ENCODE peak calls at places on chromosomes 13 and 19, in four cellular contexts. One of them, this sample, is unnamed.

GRCh38 chr19:48926909-48927308 is 6.6 kb upstream of the DHDH start:
- DNase-seq in psoas muscle: peak
- DNase-seq in Peyer's patch: no peak
- DNase-seq in fibroblast of lung: peak
- DNase-seq in this sample: peak

GRCh38 chr13:103815619-103816018 is 749.4 kb upstream of the SLC10A2 start:
- DNase-seq in psoas muscle: no peak
- DNase-seq in Peyer's patch: no peak
- DNase-seq in fibroblast of lung: peak
- DNase-seq in this sample: no peak

GRCh38 chr19:15185188-15185587 is 15.6 kb downstream of the NOTCH3 start:
- DNase-seq in psoas muscle: no peak
- DNase-seq in Peyer's patch: no peak
- DNase-seq in fibroblast of lung: no peak
- DNase-seq in this sample: no peak

GRCh38 chr19:2618611-2619010 is 83.9 kb downstream of the GNG7 start:
- DNase-seq in psoas muscle: peak
- DNase-seq in Peyer's patch: peak
- DNase-seq in fibroblast of lung: peak
- DNase-seq in this sample: no peak

GRCh38 chr19:6018786-6019185 is 40.8 kb upstream of the RANBP3 start:
- DNase-seq in psoas muscle: no peak
- DNase-seq in Peyer's patch: no peak
- DNase-seq in fibroblast of lung: no peak
- DNase-seq in this sample: no peak

GRCh38 chr13:101065314-101065713 is 351.0 kb downstream of the NALCN start:
- DNase-seq in psoas muscle: no peak
- DNase-seq in Peyer's patch: no peak
- DNase-seq in fibroblast of lung: peak
- DNase-seq in this sample: peak

GRCh38 chr13:34913040-34913439 is 29.0 kb upstream of the NBEA start:
- DNase-seq in psoas muscle: no peak
- DNase-seq in Peyer's patch: no peak
- DNase-seq in fibroblast of lung: peak
- DNase-seq in this sample: peak

GRCh38 chr19:47497073-47497766 is 13.2 kb upstream of the KPTN start:
- DNase-seq in psoas muscle: no peak
- DNase-seq in Peyer's patch: no peak
- DNase-seq in fibroblast of lung: no peak
- DNase-seq in this sample: no peak

GRCh38 chr19:5341448-5341820 is 822 bp upstream of the PTPRS start:
- DNase-seq in psoas muscle: no peak
- DNase-seq in Peyer's patch: no peak
- DNase-seq in fibroblast of lung: no peak
- DNase-seq in this sample: no peak

GRCh38 chr19:27774337-27774736 is 1438.6 kb downstream of the UQCRFS1 start:
- DNase-seq in psoas muscle: no peak
- DNase-seq in Peyer's patch: no peak
- DNase-seq in fibroblast of lung: no peak
- DNase-seq in this sample: no peak

GRCh38 chr13:60654405-60654804 is 257.4 kb downstream of the TDRD3 start:
- DNase-seq in psoas muscle: no peak
- DNase-seq in Peyer's patch: no peak
- DNase-seq in fibroblast of lung: peak
- DNase-seq in this sample: peak

GRCh38 chr19:18972301-18972831 is 31.3 kb upstream of the HOMER3 start:
- DNase-seq in psoas muscle: no peak
- DNase-seq in Peyer's patch: no peak
- DNase-seq in fibroblast of lung: peak
- DNase-seq in this sample: peak

GRCh38 chr13:109192306-109192705 is 562.9 kb downstream of the MYO16 start:
- DNase-seq in psoas muscle: no peak
- DNase-seq in Peyer's patch: no peak
- DNase-seq in fibroblast of lung: no peak
- DNase-seq in this sample: no peak

GRCh38 chr19:49560358-49560900 is 19.9 kb downstream of the NOSIP start:
- DNase-seq in psoas muscle: peak
- DNase-seq in Peyer's patch: peak
- DNase-seq in fibroblast of lung: no peak
- DNase-seq in this sample: no peak

GRCh38 chr19:33156354-33156753 is 24.4 kb downstream of the WDR88 start:
- DNase-seq in psoas muscle: no peak
- DNase-seq in Peyer's patch: no peak
- DNase-seq in fibroblast of lung: peak
- DNase-seq in this sample: peak

GRCh38 chr13:43110658-43111057 is 87.3 kb downstream of the DNAJC15 start:
- DNase-seq in psoas muscle: no peak
- DNase-seq in Peyer's patch: no peak
- DNase-seq in fibroblast of lung: no peak
- DNase-seq in this sample: no peak

GRCh38 chr19:5547881-5548280 is 19.9 kb downstream of the TINCR start:
- DNase-seq in psoas muscle: no peak
- DNase-seq in Peyer's patch: peak
- DNase-seq in fibroblast of lung: no peak
- DNase-seq in this sample: peak

GRCh38 chr13:112968380-112968909 is 569 bp upstream of the MCF2L start:
- DNase-seq in psoas muscle: no peak
- DNase-seq in Peyer's patch: peak
- DNase-seq in fibroblast of lung: no peak
- DNase-seq in this sample: no peak

GRCh38 chr19:57473646-57474045 is 3.7 kb downstream of the ZNF772 start:
- DNase-seq in psoas muscle: no peak
- DNase-seq in Peyer's patch: no peak
- DNase-seq in fibroblast of lung: peak
- DNase-seq in this sample: peak

GRCh38 chr19:10836478-10837325 is 690 bp upstream of the TMED1 start:
- DNase-seq in psoas muscle: peak
- DNase-seq in Peyer's patch: peak
- DNase-seq in fibroblast of lung: peak
- DNase-seq in this sample: no peak

GRCh38 chr13:40438999-40439797 is 227.2 kb downstream of the FOXO1 start:
- DNase-seq in psoas muscle: no peak
- DNase-seq in Peyer's patch: no peak
- DNase-seq in fibroblast of lung: peak
- DNase-seq in this sample: peak

GRCh38 chr13:112057736-112058518 is 9.0 kb upstream of the SOX1 start:
- DNase-seq in psoas muscle: no peak
- DNase-seq in Peyer's patch: no peak
- DNase-seq in fibroblast of lung: no peak
- DNase-seq in this sample: no peak

GRCh38 chr13:45521292-45521691 is 56.6 kb downstream of the COG3 start:
- DNase-seq in psoas muscle: no peak
- DNase-seq in Peyer's patch: no peak
- DNase-seq in fibroblast of lung: peak
- DNase-seq in this sample: peak

GRCh38 chr19:41376998-41377365 is 649 bp downstream of the TMEM91 start:
- DNase-seq in psoas muscle: no peak
- DNase-seq in Peyer's patch: no peak
- DNase-seq in fibroblast of lung: no peak
- DNase-seq in this sample: no peak

GRCh38 chr13:105139380-105140285 is 1395.8 kb downstream of the EFNB2 start:
- DNase-seq in psoas muscle: peak
- DNase-seq in Peyer's patch: peak
- DNase-seq in fibroblast of lung: peak
- DNase-seq in this sample: peak

GRCh38 chr13:44101347-44102083 is 221.8 kb downstream of the LACC1 start:
- DNase-seq in psoas muscle: no peak
- DNase-seq in Peyer's patch: no peak
- DNase-seq in fibroblast of lung: no peak
- DNase-seq in this sample: no peak

GRCh38 chr13:50713849-50714248 is 129.6 kb downstream of the DLEU7 start:
- DNase-seq in psoas muscle: no peak
- DNase-seq in Peyer's patch: no peak
- DNase-seq in fibroblast of lung: peak
- DNase-seq in this sample: peak

GRCh38 chr13:78137404-78138142 is 218.9 kb upstream of the EDNRB start:
- DNase-seq in psoas muscle: no peak
- DNase-seq in Peyer's patch: no peak
- DNase-seq in fibroblast of lung: peak
- DNase-seq in this sample: peak

GRCh38 chr19:10365518-10365917 is 14.9 kb downstream of the TYK2 start:
- DNase-seq in psoas muscle: no peak
- DNase-seq in Peyer's patch: no peak
- DNase-seq in fibroblast of lung: no peak
- DNase-seq in this sample: no peak

GRCh38 chr13:63167699-63168337 is 1752.2 kb upstream of the PCDH20 start:
- DNase-seq in psoas muscle: no peak
- DNase-seq in Peyer's patch: no peak
- DNase-seq in fibroblast of lung: no peak
- DNase-seq in this sample: no peak

GRCh38 chr13:96967248-96967745 is 27.0 kb downstream of the OXGR1 start:
- DNase-seq in psoas muscle: no peak
- DNase-seq in Peyer's patch: no peak
- DNase-seq in fibroblast of lung: no peak
- DNase-seq in this sample: peak

GRCh38 chr13:51955281-51955771 is 55.9 kb downstream of the ATP7B start:
- DNase-seq in psoas muscle: no peak
- DNase-seq in Peyer's patch: peak
- DNase-seq in fibroblast of lung: peak
- DNase-seq in this sample: no peak

GRCh38 chr13:70849267-70849666 is 741.0 kb upstream of the KLHL1 start:
- DNase-seq in psoas muscle: no peak
- DNase-seq in Peyer's patch: no peak
- DNase-seq in fibroblast of lung: no peak
- DNase-seq in this sample: no peak

GRCh38 chr13:111048387-111048786 is 66.7 kb upstream of the ARHGEF7 start:
- DNase-seq in psoas muscle: no peak
- DNase-seq in Peyer's patch: no peak
- DNase-seq in fibroblast of lung: no peak
- DNase-seq in this sample: no peak

GRCh38 chr13:48125794-48126228 is 30.9 kb upstream of the MED4 start:
- DNase-seq in psoas muscle: no peak
- DNase-seq in Peyer's patch: no peak
- DNase-seq in fibroblast of lung: peak
- DNase-seq in this sample: peak

GRCh38 chr19:7088999-7089398 is 19.5 kb downstream of the ZNF557 start:
- DNase-seq in psoas muscle: no peak
- DNase-seq in Peyer's patch: no peak
- DNase-seq in fibroblast of lung: no peak
- DNase-seq in this sample: no peak

GRCh38 chr19:10069046-10069445 is 17.1 kb upstream of the SHFL start:
- DNase-seq in psoas muscle: no peak
- DNase-seq in Peyer's patch: no peak
- DNase-seq in fibroblast of lung: no peak
- DNase-seq in this sample: no peak

GRCh38 chr13:99985886-99986527 is 4.4 kb downstream of the ZIC2 start:
- DNase-seq in psoas muscle: no peak
- DNase-seq in Peyer's patch: no peak
- DNase-seq in fibroblast of lung: no peak
- DNase-seq in this sample: no peak
- H3K4me3 ChIP-seq in psoas muscle: no peak
- H3K4me3 ChIP-seq in Peyer's patch: no peak
- H3K4me3 ChIP-seq in fibroblast of lung: no peak
- H3K4me3 ChIP-seq in this sample: no peak

GRCh38 chr13:98349731-98350305 is 172.7 kb upstream of the RNF113B start:
- DNase-seq in psoas muscle: no peak
- DNase-seq in Peyer's patch: no peak
- DNase-seq in fibroblast of lung: no peak
- DNase-seq in this sample: no peak
- TF ChIP-seq CTCF in psoas muscle: peak
- TF ChIP-seq CTCF in Peyer's patch: no peak
- TF ChIP-seq CTCF in fibroblast of lung: no peak
- TF ChIP-seq CTCF in this sample: no peak

GRCh38 chr19:35224681-35225604 is 3.6 kb downstream of the FAM187B start:
- DNase-seq in psoas muscle: no peak
- DNase-seq in Peyer's patch: peak
- DNase-seq in fibroblast of lung: no peak
- DNase-seq in this sample: no peak

GRCh38 chr19:35222373-35223005 is 6.0 kb downstream of the FAM187B start:
- DNase-seq in psoas muscle: no peak
- DNase-seq in Peyer's patch: peak
- DNase-seq in fibroblast of lung: no peak
- DNase-seq in this sample: no peak

GRCh38 chr19:35223084-35223790 is 5.3 kb downstream of the FAM187B start:
- DNase-seq in psoas muscle: no peak
- DNase-seq in Peyer's patch: peak
- DNase-seq in fibroblast of lung: no peak
- DNase-seq in this sample: no peak

GRCh38 chr19:35225951-35226350 is 2.6 kb downstream of the FAM187B start:
- DNase-seq in psoas muscle: no peak
- DNase-seq in Peyer's patch: peak
- DNase-seq in fibroblast of lung: no peak
- DNase-seq in this sample: no peak

GRCh38 chr19:35223856-35224505 is 4.6 kb downstream of the FAM187B start:
- DNase-seq in psoas muscle: no peak
- DNase-seq in Peyer's patch: peak
- DNase-seq in fibroblast of lung: no peak
- DNase-seq in this sample: peak
- H3K4me3 ChIP-seq in psoas muscle: no peak
- H3K4me3 ChIP-seq in Peyer's patch: no peak
- H3K4me3 ChIP-seq in fibroblast of lung: no peak
- H3K4me3 ChIP-seq in this sample: no peak

GRCh38 chr19:12141405-12141736 is 1.2 kb upstream of the ZNF20 start:
- DNase-seq in psoas muscle: no peak
- DNase-seq in Peyer's patch: no peak
- DNase-seq in fibroblast of lung: no peak
- DNase-seq in this sample: no peak
- TF ChIP-seq CTCF in psoas muscle: no peak
- TF ChIP-seq CTCF in Peyer's patch: no peak
- TF ChIP-seq CTCF in fibroblast of lung: no peak
- TF ChIP-seq CTCF in this sample: no peak

GRCh38 chr19:638901-639250 is 803 bp upstream of the FGF22 start:
- DNase-seq in psoas muscle: no peak
- DNase-seq in Peyer's patch: no peak
- DNase-seq in fibroblast of lung: no peak
- DNase-seq in this sample: no peak
- H3K4me3 ChIP-seq in psoas muscle: peak
- H3K4me3 ChIP-seq in Peyer's patch: peak
- H3K4me3 ChIP-seq in fibroblast of lung: no peak
- H3K4me3 ChIP-seq in this sample: peak

DNA sequence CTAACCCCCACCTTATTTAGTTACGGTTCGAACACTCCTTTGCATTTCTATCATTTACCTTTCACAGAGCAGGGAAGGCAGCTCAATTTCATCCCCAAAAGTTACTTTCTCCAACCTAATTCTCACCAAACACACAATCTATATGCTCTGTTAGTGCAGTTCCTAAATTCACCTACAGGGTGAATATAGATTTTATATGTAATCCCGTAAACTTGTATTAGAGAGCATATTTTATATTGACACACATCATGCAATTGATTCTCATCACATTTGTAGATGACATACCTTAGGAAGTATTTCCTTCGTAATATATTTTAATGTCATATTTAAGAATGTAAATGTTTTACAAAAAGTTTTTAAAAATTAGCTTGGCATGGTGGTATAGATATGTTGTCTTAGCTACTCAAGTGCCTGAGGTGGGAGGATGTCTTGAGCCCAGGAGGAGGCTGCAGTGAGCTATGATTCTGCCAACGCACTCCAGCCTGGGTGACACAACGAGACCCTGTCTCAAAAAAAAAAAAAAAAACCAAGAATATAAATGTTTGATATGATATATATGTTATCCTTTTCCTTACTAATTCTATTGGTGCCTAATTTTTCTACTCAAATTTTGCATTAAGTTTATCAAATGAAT is 57.3 kb upstream of the TNFRSF19 start:
- DNase-seq in psoas muscle: no peak
- DNase-seq in Peyer's patch: no peak
- DNase-seq in fibroblast of lung: no peak
- DNase-seq in this sample: no peak
- TF ChIP-seq CTCF in psoas muscle: no peak
- TF ChIP-seq CTCF in Peyer's patch: no peak
- TF ChIP-seq CTCF in fibroblast of lung: peak
- TF ChIP-seq CTCF in this sample: peak

GRCh38 chr13:30679483-30680330 is 55.6 kb upstream of the ALOX5AP start:
- DNase-seq in psoas muscle: no peak
- DNase-seq in Peyer's patch: no peak
- DNase-seq in fibroblast of lung: peak
- DNase-seq in this sample: peak
- H3K4me3 ChIP-seq in psoas muscle: no peak
- H3K4me3 ChIP-seq in Peyer's patch: no peak
- H3K4me3 ChIP-seq in fibroblast of lung: no peak
- H3K4me3 ChIP-seq in this sample: no peak

This sample was measured in fibroblast of villous mesenchyme.